ENCODE peak calls at places on chromosomes 13 and 19, in seven cellular contexts. Z is right lobe of liver; P is body of pancreas; T is CD4-positive, CD25-positive, alpha-beta regulatory T cell; O is kidney; H is PC-3; V is Peyer's patch. C is an unnamed sample. For H3K4me1, the result is how much of the 10 kb centered on the place peaks cover.

GRCh38 chr13:79237981-79238380 is 168.1 kb downstream of the RBM26 start:
- DNase-seq in Z (no peak), T (no peak), O (no peak), P (no peak), H (no peak), V (no peak), C (no peak)

GRCh38 chr19:19510432-19510831 is 4.9 kb downstream of the TSSK6 start:
- DNase-seq in Z (no peak), O (no peak), V (no peak), T (no peak), H (no peak), P (no peak), C (no peak)

GRCh38 chr13:82088781-82089180 is 1747.9 kb upstream of the SPRY2 start:
- DNase-seq in H (no peak), Z (no peak), V (no peak), T (no peak), P (no peak), O (no peak), C (no peak)

GRCh38 chr19:23867895-23868294 is 46.8 kb upstream of the ZNF726 start:
- DNase-seq in O (no peak), H (peak), Z (no peak), V (no peak), T (no peak), P (no peak), C (no peak)

GRCh38 chr19:19642506-19643157 is 825 bp downstream of the GMIP start:
- DNase-seq in P (no peak), H (peak), O (no peak), V (peak), T (peak), Z (no peak), C (no peak)

GRCh38 chr13:23799945-23800344 is 89.3 kb downstream of the MIPEP start:
- DNase-seq in T (peak), H (no peak), O (no peak), P (no peak), V (no peak), Z (no peak), C (no peak)

GRCh38 chr19:19434483-19435045 is 29.1 kb downstream of the GATAD2A start:
- DNase-seq in T (no peak), H (no peak), P (peak), O (no peak), Z (peak), V (no peak), C (peak)

GRCh38 chr13:102983496-102983895 is 82.7 kb downstream of the SLC10A2 start:
- DNase-seq in H (no peak), P (no peak), T (no peak), Z (no peak), O (no peak), V (peak), C (no peak)

GRCh38 chr13:64453831-64454230 is 2776.3 kb downstream of the PCDH9 start:
- DNase-seq in O (no peak), V (no peak), P (no peak), H (no peak), T (no peak), Z (no peak), C (no peak)

GRCh38 chr19:49920624-49921363 is 8.2 kb upstream of the ATF5 start:
- DNase-seq in Z (no peak), P (no peak), V (no peak), H (no peak), T (no peak), O (peak), C (no peak)

GRCh38 chr13:45370922-45371406 is 30.0 kb upstream of the TPT1 start:
- DNase-seq in Z (peak), H (peak), P (peak), V (peak), O (peak), T (peak), C (peak)

GRCh38 chr19:10501971-10502523 is 1.1 kb downstream of the KEAP1 start:
- DNase-seq in T (peak), O (peak), V (peak), P (peak), Z (peak), H (peak), C (peak)

GRCh38 chr13:51251480-51251879 is 29.3 kb downstream of the FAM124A start:
- DNase-seq in Z (no peak), O (no peak), T (no peak), P (no peak), H (no peak), V (no peak), C (no peak)

GRCh38 chr13:109166807-109167206 is 537.4 kb downstream of the MYO16 start:
- DNase-seq in V (no peak), P (no peak), T (no peak), Z (no peak), O (no peak), H (no peak), C (no peak)

GRCh38 chr13:36382030-36382429 is 35.8 kb upstream of the SPART start:
- DNase-seq in H (peak), T (no peak), V (no peak), Z (no peak), O (no peak), P (no peak), C (no peak)

GRCh38 chr13:72875233-72875632 is 93.3 kb downstream of the PIBF1 start:
- DNase-seq in V (no peak), P (no peak), T (no peak), Z (no peak), O (no peak), H (no peak), C (no peak)

GRCh38 chr13:109479991-109480696 is 306.2 kb downstream of the IRS2 start:
- DNase-seq in Z (no peak), H (peak), O (no peak), V (no peak), T (no peak), P (peak), C (no peak)

GRCh38 chr13:49098198-49098597 is 121.9 kb upstream of the MLNR start:
- DNase-seq in Z (no peak), P (peak), O (no peak), V (peak), T (peak), H (peak), C (no peak)

GRCh38 chr19:16070366-16070990 is 5.8 kb upstream of the TPM4 start:
- DNase-seq in V (peak), H (peak), O (peak), P (peak), T (peak), Z (peak), C (no peak)

GRCh38 chr13:113495494-113496251 is 5.2 kb upstream of the DCUN1D2 start:
- DNase-seq in O (no peak), P (no peak), V (no peak), T (peak), Z (no peak), H (no peak), C (no peak)

GRCh38 chr13:50125556-50126377 is 110.5 kb downstream of the KCNRG start:
- DNase-seq in H (peak), P (peak), T (peak), O (peak), Z (peak), V (peak), C (peak)

GRCh38 chr13:41788552-41788951 is 172.4 kb downstream of the VWA8 start:
- DNase-seq in H (no peak), T (no peak), P (no peak), O (no peak), Z (no peak), V (no peak), C (no peak)

GRCh38 chr19:41703602-41704293 is 4.7 kb upstream of the CEACAM5 start:
- DNase-seq in V (peak), O (no peak), T (no peak), H (no peak), Z (peak), P (no peak), C (no peak)

GRCh38 chr19:36652958-36653357 is 13.7 kb downstream of the ZNF461 start:
- DNase-seq in P (no peak), Z (no peak), T (no peak), O (no peak), V (no peak), H (no peak), C (no peak)

GRCh38 chr13:99087954-99088491 is 110.2 kb upstream of the DOCK9 start:
- DNase-seq in O (no peak), V (no peak), T (peak), P (peak), Z (no peak), H (peak), C (peak)

GRCh38 chr13:97212540-97213146 is 9.5 kb upstream of the MBNL2 start:
- DNase-seq in P (peak), H (peak), V (peak), O (no peak), Z (no peak), T (no peak), C (no peak)

GRCh38 chr13:62613819-62614218 is 1198.2 kb upstream of the PCDH20 start:
- DNase-seq in V (no peak), P (no peak), T (no peak), Z (no peak), H (no peak), O (no peak), C (no peak)

GRCh38 chr19:5397804-5398692 is 57.2 kb upstream of the ZNRF4 start:
- DNase-seq in V (no peak), T (no peak), H (peak), O (no peak), P (no peak), Z (no peak), C (no peak)

GRCh38 chr19:8397746-8398721 is 7.9 kb downstream of the RAB11B start:
- DNase-seq in T (no peak), V (no peak), H (no peak), O (no peak), Z (no peak), P (no peak), C (no peak)

GRCh38 chr13:93834051-93834450 is 607.4 kb downstream of the GPC6 start:
- DNase-seq in H (no peak), Z (no peak), T (no peak), P (no peak), O (no peak), V (no peak), C (no peak)

GRCh38 chr13:40598599-40598998 is 67.8 kb downstream of the FOXO1 start:
- DNase-seq in V (no peak), Z (no peak), O (no peak), T (no peak), P (peak), H (no peak), C (no peak)

GRCh38 chr19:18000480-18000980 is 7.4 kb upstream of the ARRDC2 start:
- DNase-seq in Z (no peak), T (no peak), P (no peak), O (no peak), H (no peak), V (no peak), C (no peak)

GRCh38 chr13:30718661-30719520 is 16.5 kb upstream of the ALOX5AP start:
- DNase-seq in H (peak), V (no peak), Z (no peak), T (no peak), P (no peak), O (no peak), C (no peak)

GRCh38 chr19:57269515-57270250 is 10.6 kb upstream of the ZNF460 start:
- DNase-seq in P (no peak), T (no peak), V (no peak), O (no peak), Z (no peak), H (peak), C (no peak)

GRCh38 chr13:38582133-38582532 is 104.7 kb upstream of the FREM2 start:
- DNase-seq in T (peak), Z (no peak), H (peak), V (no peak), P (peak), O (no peak), C (no peak)

GRCh38 chr19:35882074-35882832 is 13.9 kb downstream of the APLP1 start:
- DNase-seq in V (no peak), Z (no peak), T (peak), O (no peak), H (peak), P (peak), C (no peak)

GRCh38 chr13:86563308-86563707 is 764.1 kb upstream of the SLITRK6 start:
- DNase-seq in T (no peak), H (peak), Z (no peak), P (no peak), O (no peak), V (no peak), C (no peak)

DNA sequence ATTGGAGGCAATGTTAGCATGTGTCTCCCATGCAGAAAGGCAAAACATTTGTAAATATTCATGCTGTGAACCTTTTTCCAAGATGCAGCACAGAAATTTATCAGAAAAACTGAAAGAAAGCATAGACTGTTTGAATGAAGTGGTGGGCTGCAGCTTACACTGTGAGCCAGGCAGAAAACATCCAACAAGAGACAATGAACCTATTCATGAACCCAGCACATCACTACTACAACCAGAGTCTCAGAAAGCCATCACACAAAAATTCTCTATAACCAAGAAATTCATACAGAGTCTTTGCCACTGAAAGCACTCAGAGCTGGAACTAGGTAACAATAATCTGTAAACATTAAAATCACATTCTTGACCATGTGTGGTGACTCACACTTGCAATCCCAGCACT is 448.9 kb downstream of the UQCRFS1 start:
- DNase-seq in T (no peak), O (no peak), P (no peak), V (no peak), Z (no peak), H (no peak), C (no peak)
- H3K4me1 ChIP-seq in T (under half), O (under half), P (under half), V (under half), Z (under half), H (under half), C (under half)

GRCh38 chr19:38268539-38268938 is 4.2 kb downstream of the SPINT2 start:
- DNase-seq in V (no peak), O (no peak), Z (no peak), T (no peak), P (no peak), H (no peak), C (no peak)
- H3K4me1 ChIP-seq in V (under half), O (under half), Z (under half), T (under half), P (half or more), H (half or more), C (under half)

DNA sequence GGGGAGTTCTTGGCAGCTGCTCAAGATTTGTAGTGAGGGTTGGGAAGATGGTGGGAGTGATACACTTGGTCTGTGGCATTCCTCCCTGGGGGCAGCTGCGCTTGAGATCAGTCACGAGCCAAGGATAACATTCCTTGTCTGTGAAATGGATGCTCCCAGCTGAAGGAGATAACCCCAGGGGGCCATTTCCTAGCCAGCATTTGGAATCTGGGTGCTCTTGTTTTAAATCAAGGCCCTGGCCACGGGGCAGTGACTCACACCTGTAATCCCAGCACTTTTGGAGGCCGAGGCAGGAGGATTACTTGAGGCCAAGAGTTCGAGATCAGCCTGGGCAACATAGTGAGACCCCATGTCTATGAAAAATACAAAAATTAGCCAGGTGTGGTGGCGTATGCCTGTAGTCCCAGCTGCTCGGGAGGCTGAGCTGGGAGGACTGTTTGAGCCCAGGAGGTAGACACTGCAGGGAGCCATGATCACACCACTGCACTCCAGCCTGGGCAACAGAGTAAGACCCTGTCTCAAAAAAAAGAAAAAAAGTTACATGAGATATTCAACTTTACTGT is 4.6 kb downstream of the PKN1 start:
- DNase-seq in H (no peak), V (no peak), Z (no peak), T (no peak), O (no peak), P (no peak), C (no peak)
- H3K4me1 ChIP-seq in H (under half), V (under half), Z (under half), T (half or more), O (under half), P (under half), C (under half)

DNA sequence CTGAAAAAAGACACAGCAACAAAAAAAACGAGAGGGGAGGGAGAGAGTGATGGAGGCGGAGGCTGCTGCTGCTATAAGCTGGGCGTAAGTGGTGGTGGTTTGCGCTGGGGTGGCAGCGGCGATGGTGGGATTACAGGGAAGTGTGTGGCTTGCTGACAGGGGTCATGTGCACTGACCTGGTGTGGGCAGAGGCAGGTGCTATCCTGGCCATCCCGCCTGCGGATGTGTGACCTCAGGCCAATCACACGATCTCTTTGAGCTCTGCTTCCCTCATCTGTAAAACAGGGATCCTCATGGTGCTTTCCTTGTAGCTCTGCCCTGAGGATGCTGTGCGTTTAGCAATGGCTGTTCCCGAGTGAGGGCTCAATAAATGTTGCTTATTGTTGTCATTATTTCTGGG is 3.3 kb upstream of the ZNF580 start:
- DNase-seq in T (no peak), V (no peak), P (no peak), O (peak), Z (no peak), H (no peak), C (no peak)
- H3K4me1 ChIP-seq in T (half or more), V (under half), P (half or more), O (under half), Z (under half), H (under half), C (under half)